ENCODE peak calls at places on chromosome 5, in four cellular contexts. One of them, this sample, is unnamed. For H3K4me1, the result is how much of the 10 kb centered on the place peaks cover.

GRCh38 chr5:141961466-141961865 is 3.5 kb upstream of the PCDH12 start:
- DNase-seq in HCT116: no peak
- DNase-seq in K562: no peak
- DNase-seq in sigmoid colon: no peak
- DNase-seq in this sample: no peak

GRCh38 chr5:79236364-79236969 is 536 bp downstream of the JMY start:
- DNase-seq in HCT116: no peak
- DNase-seq in K562: peak
- DNase-seq in sigmoid colon: peak
- DNase-seq in this sample: no peak

GRCh38 chr5:151784141-151784540 is 12.4 kb downstream of the G3BP1 start:
- DNase-seq in HCT116: no peak
- DNase-seq in K562: no peak
- DNase-seq in sigmoid colon: no peak
- DNase-seq in this sample: no peak

GRCh38 chr5:32725994-32726659 is 15.0 kb downstream of the NPR3 start:
- DNase-seq in HCT116: no peak
- DNase-seq in K562: no peak
- DNase-seq in sigmoid colon: no peak
- DNase-seq in this sample: no peak

GRCh38 chr5:169706758-169707450 is 69.8 kb downstream of the DOCK2 start:
- DNase-seq in HCT116: no peak
- DNase-seq in K562: no peak
- DNase-seq in sigmoid colon: no peak
- DNase-seq in this sample: no peak

GRCh38 chr5:173327948-173328895 is at the start of gene STC2:
- DNase-seq in HCT116: peak
- DNase-seq in K562: peak
- DNase-seq in sigmoid colon: peak
- DNase-seq in this sample: peak

GRCh38 chr5:538801-539468 is 14.7 kb upstream of the SLC9A3 start:
- DNase-seq in HCT116: no peak
- DNase-seq in K562: no peak
- DNase-seq in sigmoid colon: peak
- DNase-seq in this sample: no peak

GRCh38 chr5:57012511-57012910 is 60.6 kb upstream of the MIER3 start:
- DNase-seq in HCT116: no peak
- DNase-seq in K562: no peak
- DNase-seq in sigmoid colon: no peak
- DNase-seq in this sample: no peak

GRCh38 chr5:95080456-95080855 is 204.4 kb downstream of the MCTP1 start:
- DNase-seq in HCT116: no peak
- DNase-seq in K562: no peak
- DNase-seq in sigmoid colon: no peak
- DNase-seq in this sample: no peak

GRCh38 chr5:84985148-84985547 is 600.5 kb upstream of the EDIL3 start:
- DNase-seq in HCT116: no peak
- DNase-seq in K562: no peak
- DNase-seq in sigmoid colon: no peak
- DNase-seq in this sample: no peak

GRCh38 chr5:122429545-122430327 is 117.7 kb downstream of the SNCAIP start:
- DNase-seq in HCT116: no peak
- DNase-seq in K562: no peak
- DNase-seq in sigmoid colon: no peak
- DNase-seq in this sample: no peak

GRCh38 chr5:102107865-102108264 is 188.2 kb downstream of the SLCO4C1 start:
- DNase-seq in HCT116: no peak
- DNase-seq in K562: no peak
- DNase-seq in sigmoid colon: no peak
- DNase-seq in this sample: no peak

GRCh38 chr5:122493091-122493775 is 181.2 kb downstream of the SNCAIP start:
- DNase-seq in HCT116: no peak
- DNase-seq in K562: no peak
- DNase-seq in sigmoid colon: no peak
- DNase-seq in this sample: no peak

GRCh38 chr5:38576971-38577684 is 20.7 kb upstream of the LIFR start:
- DNase-seq in HCT116: no peak
- DNase-seq in K562: no peak
- DNase-seq in sigmoid colon: no peak
- DNase-seq in this sample: no peak

GRCh38 chr5:128143911-128144310 is 60.3 kb downstream of the SLC12A2 start:
- DNase-seq in HCT116: no peak
- DNase-seq in K562: no peak
- DNase-seq in sigmoid colon: no peak
- DNase-seq in this sample: no peak

GRCh38 chr5:114447084-114447773 is 85.4 kb downstream of the KCNN2 start:
- DNase-seq in HCT116: no peak
- DNase-seq in K562: no peak
- DNase-seq in sigmoid colon: no peak
- DNase-seq in this sample: no peak

GRCh38 chr5:64190562-64191306 is 25.1 kb downstream of the RNF180 start:
- DNase-seq in HCT116: no peak
- DNase-seq in K562: no peak
- DNase-seq in sigmoid colon: no peak
- DNase-seq in this sample: no peak

GRCh38 chr5:115366223-115366622 is 69.8 kb upstream of the CCDC112 start:
- DNase-seq in HCT116: no peak
- DNase-seq in K562: no peak
- DNase-seq in sigmoid colon: no peak
- DNase-seq in this sample: no peak

GRCh38 chr5:1442222-1443144 is 2.8 kb downstream of the SLC6A3 start:
- DNase-seq in HCT116: no peak
- DNase-seq in K562: no peak
- DNase-seq in sigmoid colon: no peak
- DNase-seq in this sample: peak

GRCh38 chr5:139639619-139640431 is 8.3 kb upstream of the CXXC5 start:
- DNase-seq in HCT116: no peak
- DNase-seq in K562: no peak
- DNase-seq in sigmoid colon: peak
- DNase-seq in this sample: no peak

GRCh38 chr5:170923910-170924620 is 62.2 kb downstream of the RANBP17 start:
- DNase-seq in HCT116: no peak
- DNase-seq in K562: no peak
- DNase-seq in sigmoid colon: no peak
- DNase-seq in this sample: no peak

GRCh38 chr5:77638763-77639451 is 394 bp upstream of the OTP start:
- DNase-seq in HCT116: no peak
- DNase-seq in K562: no peak
- DNase-seq in sigmoid colon: no peak
- DNase-seq in this sample: no peak

GRCh38 chr5:77368367-77368766 is 123.7 kb downstream of the WDR41 start:
- DNase-seq in HCT116: no peak
- DNase-seq in K562: no peak
- DNase-seq in sigmoid colon: no peak
- DNase-seq in this sample: no peak

GRCh38 chr5:55159763-55160492 is at the start of gene GPX8:
- DNase-seq in HCT116: peak
- DNase-seq in K562: peak
- DNase-seq in sigmoid colon: no peak
- DNase-seq in this sample: no peak

GRCh38 chr5:43017438-43017820 is 22.7 kb downstream of the ANXA2R start:
- DNase-seq in HCT116: no peak
- DNase-seq in K562: no peak
- DNase-seq in sigmoid colon: no peak
- DNase-seq in this sample: no peak
- H3K4me1 ChIP-seq in HCT116: under half
- H3K4me1 ChIP-seq in K562: under half
- H3K4me1 ChIP-seq in sigmoid colon: under half
- H3K4me1 ChIP-seq in this sample: under half

GRCh38 chr5:73299665-73300435 is 126.9 kb downstream of the TMEM174 start:
- DNase-seq in HCT116: no peak
- DNase-seq in K562: no peak
- DNase-seq in sigmoid colon: no peak
- DNase-seq in this sample: no peak
- H3K27ac ChIP-seq in HCT116: no peak
- H3K27ac ChIP-seq in K562: no peak
- H3K27ac ChIP-seq in sigmoid colon: no peak
- H3K27ac ChIP-seq in this sample: no peak

GRCh38 chr5:135369952-135370351 is 29.1 kb downstream of the MACROH2A1 start:
- DNase-seq in HCT116: no peak
- DNase-seq in K562: no peak
- DNase-seq in sigmoid colon: no peak
- DNase-seq in this sample: no peak

GRCh38 chr5:135367070-135367469 is 32.0 kb downstream of the MACROH2A1 start:
- DNase-seq in HCT116: no peak
- DNase-seq in K562: no peak
- DNase-seq in sigmoid colon: no peak
- DNase-seq in this sample: no peak

GRCh38 chr5:135365281-135365680 is 33.8 kb downstream of the MACROH2A1 start:
- DNase-seq in HCT116: no peak
- DNase-seq in K562: no peak
- DNase-seq in sigmoid colon: no peak
- DNase-seq in this sample: no peak

GRCh38 chr5:135364416-135365262 is 34.4 kb downstream of the MACROH2A1 start:
- DNase-seq in HCT116: no peak
- DNase-seq in K562: no peak
- DNase-seq in sigmoid colon: no peak
- DNase-seq in this sample: no peak

DNA sequence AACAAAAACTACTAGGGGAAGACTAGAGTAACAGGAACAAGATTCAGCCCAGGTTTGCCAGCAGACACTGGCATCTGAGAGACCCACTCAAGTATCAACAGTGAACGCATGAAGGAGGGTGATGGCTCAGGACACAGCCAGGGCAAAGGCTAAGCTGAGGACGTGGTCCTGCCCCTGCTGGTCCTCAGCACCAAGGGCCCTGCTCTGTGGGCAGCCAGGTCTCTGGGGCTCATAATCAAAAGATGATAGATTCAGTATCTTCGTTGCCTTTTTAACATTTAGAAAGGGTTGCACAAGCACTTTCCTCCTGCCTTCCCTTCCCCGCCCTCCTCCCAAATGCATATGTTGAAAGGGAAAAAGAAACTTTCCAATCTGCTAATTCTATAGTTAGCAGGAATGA is 31.5 kb downstream of the MACROH2A1 start:
- DNase-seq in HCT116: no peak
- DNase-seq in K562: no peak
- DNase-seq in sigmoid colon: no peak
- DNase-seq in this sample: no peak
- TF ChIP-seq POLR2A in HCT116: no peak
- TF ChIP-seq POLR2A in K562: no peak
- TF ChIP-seq POLR2A in sigmoid colon: no peak
- TF ChIP-seq POLR2A in this sample: no peak

GRCh38 chr5:150496534-150496933 is 11.4 kb upstream of the NDST1 start:
- DNase-seq in HCT116: no peak
- DNase-seq in K562: no peak
- DNase-seq in sigmoid colon: no peak
- DNase-seq in this sample: no peak
- H3K4me1 ChIP-seq in HCT116: under half
- H3K4me1 ChIP-seq in K562: under half
- H3K4me1 ChIP-seq in sigmoid colon: half or more
- H3K4me1 ChIP-seq in this sample: half or more

GRCh38 chr5:132827943-132828673 is 2.3 kb downstream of the SHROOM1 start:
- DNase-seq in HCT116: no peak
- DNase-seq in K562: no peak
- DNase-seq in sigmoid colon: no peak
- DNase-seq in this sample: no peak

GRCh38 chr5:132826424-132827082 is 3.9 kb downstream of the SHROOM1 start:
- DNase-seq in HCT116: no peak
- DNase-seq in K562: no peak
- DNase-seq in sigmoid colon: no peak
- DNase-seq in this sample: no peak

GRCh38 chr5:132824426-132824825 is 6.0 kb downstream of the SHROOM1 start:
- DNase-seq in HCT116: no peak
- DNase-seq in K562: no peak
- DNase-seq in sigmoid colon: no peak
- DNase-seq in this sample: no peak

GRCh38 chr5:132825165-132825823 is 5.2 kb downstream of the SHROOM1 start:
- DNase-seq in HCT116: no peak
- DNase-seq in K562: no peak
- DNase-seq in sigmoid colon: no peak
- DNase-seq in this sample: peak

DNA sequence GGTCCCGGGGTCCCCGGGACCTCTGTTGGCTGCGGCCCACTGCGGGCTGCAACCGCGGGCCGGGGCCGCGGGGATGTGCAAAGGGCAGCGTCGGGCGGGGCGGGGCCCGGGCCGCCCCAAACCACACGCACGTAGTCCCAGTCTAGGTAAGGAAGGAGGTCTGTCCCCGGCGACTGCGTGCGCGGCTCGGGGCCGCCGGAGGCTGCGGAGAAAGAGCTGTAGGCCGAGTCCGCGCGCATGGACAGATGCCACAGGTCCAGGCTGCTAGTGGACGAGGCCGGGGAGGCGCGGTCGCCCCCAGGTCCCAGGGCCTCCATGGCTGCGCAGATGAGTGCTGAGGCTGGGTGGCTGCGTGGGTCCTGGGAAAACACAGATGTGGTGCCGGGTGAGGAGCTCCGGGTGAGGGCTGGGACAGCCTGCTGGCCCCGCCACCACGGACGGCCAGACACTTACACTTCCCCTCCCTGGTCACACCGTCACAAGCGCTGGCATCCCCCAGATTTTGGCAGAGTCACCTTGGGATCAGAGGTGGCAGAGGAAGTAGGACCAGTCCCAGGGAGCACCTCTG is 4.5 kb downstream of the SHROOM1 start:
- DNase-seq in HCT116: no peak
- DNase-seq in K562: no peak
- DNase-seq in sigmoid colon: no peak
- DNase-seq in this sample: no peak
- H3K27ac ChIP-seq in HCT116: no peak
- H3K27ac ChIP-seq in K562: no peak
- H3K27ac ChIP-seq in sigmoid colon: no peak
- H3K27ac ChIP-seq in this sample: peak

GRCh38 chr5:129767927-129768380 is 20.1 kb downstream of the MINAR2 start:
- DNase-seq in HCT116: peak
- DNase-seq in K562: peak
- DNase-seq in sigmoid colon: peak
- DNase-seq in this sample: peak
- TF ChIP-seq POLR2A in HCT116: no peak
- TF ChIP-seq POLR2A in K562: no peak
- TF ChIP-seq POLR2A in sigmoid colon: no peak
- TF ChIP-seq POLR2A in this sample: no peak

DNA sequence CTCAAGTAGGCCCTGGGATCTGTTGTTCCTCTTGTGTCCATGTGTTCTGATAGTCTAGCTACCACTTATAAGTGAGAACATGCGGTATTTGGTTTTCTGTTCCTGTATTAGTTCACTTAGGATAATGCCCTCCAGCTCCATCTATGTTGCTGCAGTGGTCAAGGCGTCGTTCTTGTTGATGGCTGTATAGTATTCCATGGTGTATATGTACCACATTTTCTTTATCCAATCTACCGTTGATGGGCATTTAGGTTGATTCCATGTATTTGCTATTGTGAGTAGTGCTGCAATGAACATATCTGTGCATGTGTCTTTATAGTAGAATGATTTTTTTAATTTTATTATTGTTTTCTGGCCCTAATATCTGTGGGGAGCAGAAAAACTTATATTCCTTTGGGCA is 74.3 kb downstream of the MAT2B start:
- DNase-seq in HCT116: no peak
- DNase-seq in K562: no peak
- DNase-seq in sigmoid colon: no peak
- DNase-seq in this sample: no peak
- H3K4me1 ChIP-seq in HCT116: under half
- H3K4me1 ChIP-seq in K562: under half
- H3K4me1 ChIP-seq in sigmoid colon: under half
- H3K4me1 ChIP-seq in this sample: under half

GRCh38 chr5:58403822-58404433 is 56.0 kb downstream of the PLK2 start:
- DNase-seq in HCT116: no peak
- DNase-seq in K562: no peak
- DNase-seq in sigmoid colon: no peak
- DNase-seq in this sample: no peak
- H3K27ac ChIP-seq in HCT116: no peak
- H3K27ac ChIP-seq in K562: no peak
- H3K27ac ChIP-seq in sigmoid colon: no peak
- H3K27ac ChIP-seq in this sample: no peak

This sample was measured in upper lobe of left lung.